ENCODE peak calls at places on chromosomes 3 and 15, in ten cellular contexts. V is suprapubic skin, X is transverse colon, C is spleen, M is IMR-90, N is esophagus squamous epithelium, L is esophagus muscularis mucosa, P is uterus, E is Peyer's patch, T is A549. K is an unnamed sample. For H3K4me1, the result is how much of the 10 kb centered on the place peaks cover.

GRCh38 chr3:25428950-25429349 is 887 bp downstream of the RARB start:
- DNase-seq in L (no peak), C (no peak), N (no peak), V (no peak), P (no peak), M (no peak), X (no peak), E (no peak), T (no peak), K (no peak)

GRCh38 chr3:43345877-43346276 is 59.5 kb downstream of the SNRK start:
- DNase-seq in E (no peak), C (no peak), T (no peak), N (no peak), V (no peak), L (no peak), P (no peak), X (no peak), M (peak), K (no peak)

GRCh38 chr3:187025656-187026320 is 95.5 kb downstream of the ST6GAL1 start:
- DNase-seq in P (no peak), N (no peak), X (no peak), V (no peak), E (no peak), T (no peak), L (no peak), C (no peak), M (no peak), K (no peak)

GRCh38 chr3:153768559-153769469 is 352.4 kb upstream of the ARHGEF26 start:
- DNase-seq in N (no peak), T (peak), L (no peak), C (peak), E (peak), X (peak), P (no peak), V (peak), M (peak), K (no peak)

GRCh38 chr3:45942051-45942825 is 1.0 kb upstream of the CXCR6 start:
- DNase-seq in M (no peak), V (no peak), X (no peak), E (no peak), C (no peak), P (no peak), N (no peak), L (no peak), T (no peak), K (no peak)

GRCh38 chr3:58334013-58334321 is 1.3 kb downstream of the PXK start:
- DNase-seq in X (no peak), E (no peak), P (no peak), N (no peak), T (no peak), V (no peak), C (no peak), L (no peak), M (no peak), K (no peak)

GRCh38 chr15:35696767-35697231 is 150.8 kb upstream of the DPH6 start:
- DNase-seq in N (no peak), X (no peak), V (no peak), M (peak), C (no peak), T (peak), E (no peak), P (no peak), L (no peak), K (no peak)

GRCh38 chr3:12638105-12638504 is 25.8 kb downstream of the RAF1 start:
- DNase-seq in C (no peak), T (no peak), M (peak), V (no peak), N (no peak), P (no peak), L (no peak), E (no peak), X (no peak), K (no peak)

GRCh38 chr15:39794970-39795369 is 12.3 kb upstream of the FSIP1 start:
- DNase-seq in L (no peak), E (no peak), P (no peak), N (no peak), C (no peak), T (no peak), M (no peak), V (no peak), X (no peak), K (no peak)

GRCh38 chr15:53246996-53247395 is 456.9 kb upstream of the ONECUT1 start:
- DNase-seq in X (no peak), V (no peak), N (no peak), P (no peak), E (no peak), M (no peak), L (no peak), C (no peak), T (no peak), K (no peak)

GRCh38 chr15:45429974-45430792 is 51.8 kb upstream of the GATM start:
- DNase-seq in L (peak), V (peak), X (peak), T (peak), N (no peak), P (peak), C (peak), E (peak), M (peak), K (peak)

GRCh38 chr3:100270218-100270588 is 9.4 kb downstream of the TBC1D23 start:
- DNase-seq in V (no peak), M (no peak), C (no peak), L (no peak), T (no peak), X (no peak), E (no peak), N (no peak), P (no peak), K (no peak)
- H3K4me1 ChIP-seq in V (under half), M (under half), C (under half), L (under half), T (under half), X (under half), E (under half), N (under half), P (under half), K (under half)

GRCh38 chr15:85794598-85795319 is at the start of gene KLHL25:
- DNase-seq in X (peak), P (peak), C (peak), E (peak), N (peak), M (peak), L (peak), T (peak), V (peak), K (peak)
- TF ChIP-seq POLR2A in X (peak), P (peak), C (no peak), E (peak), N (no peak), M (peak), L (peak), T (peak), V (peak), K (peak)

GRCh38 chr3:192186508-192186907 is 540.8 kb downstream of the FGF12 start:
- DNase-seq in L (no peak), T (no peak), E (no peak), C (no peak), P (no peak), N (no peak), M (no peak), V (no peak), X (no peak), K (no peak)
- H3K4me3 ChIP-seq in L (no peak), T (no peak), E (no peak), C (no peak), P (no peak), N (no peak), M (no peak), V (no peak), X (no peak), K (no peak)

GRCh38 chr3:195908439-195909293 is at the start of gene TNK2:
- DNase-seq in E (peak), V (peak), T (peak), N (no peak), L (no peak), M (no peak), X (peak), C (peak), P (no peak), K (no peak)
- H3K4me1 ChIP-seq in E (under half), V (half or more), T (under half), N (half or more), L (under half), M (under half), X (under half), C (half or more), P (under half), K (under half)

DNA sequence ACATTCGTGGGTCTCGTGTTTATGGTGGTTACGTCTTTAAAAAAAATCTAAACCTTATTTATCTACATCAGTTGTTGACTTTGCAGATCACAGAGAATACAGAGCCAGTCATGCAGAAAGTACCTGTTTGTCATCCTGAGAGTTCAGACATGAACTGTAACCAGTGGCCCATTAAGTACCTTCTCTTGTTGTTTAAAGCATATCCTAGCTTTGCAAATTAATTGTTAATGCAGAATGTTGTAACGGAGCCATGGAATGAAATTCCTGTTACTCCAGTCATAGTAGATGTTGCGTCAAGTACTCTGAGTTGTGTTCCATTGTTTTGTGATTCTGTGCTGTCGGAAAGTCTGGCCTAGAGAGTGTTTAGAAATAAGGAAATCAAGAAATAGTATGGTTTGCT is 205.2 kb downstream of the RBMS3 start:
- DNase-seq in V (no peak), T (peak), N (no peak), E (no peak), M (peak), L (no peak), C (no peak), X (no peak), P (no peak), K (no peak)
- TF ChIP-seq POLR2A in V (no peak), T (no peak), N (no peak), E (no peak), M (no peak), L (no peak), C (no peak), X (no peak), P (no peak), K (no peak)